ENCODE peak calls at places on chromosomes 13 and 19, in six cellular contexts. One of them, this sample, is unnamed.

GRCh38 chr13:110442946-110443632 is 118.4 kb downstream of the RAB20 start:
- DNase-seq in MM.1S: no peak
- DNase-seq in testis: no peak
- DNase-seq in A673: peak
- DNase-seq in IMR-90: peak
- DNase-seq in astrocyte of the spinal cord: peak
- DNase-seq in this sample: no peak

GRCh38 chr19:14112809-14113385 is 4.7 kb downstream of the PRKACA start:
- DNase-seq in MM.1S: no peak
- DNase-seq in testis: peak
- DNase-seq in A673: no peak
- DNase-seq in IMR-90: no peak
- DNase-seq in astrocyte of the spinal cord: no peak
- DNase-seq in this sample: no peak

GRCh38 chr19:43463381-43464088 is 1.9 kb downstream of the LYPD3 start:
- DNase-seq in MM.1S: peak
- DNase-seq in testis: peak
- DNase-seq in A673: peak
- DNase-seq in IMR-90: peak
- DNase-seq in astrocyte of the spinal cord: peak
- DNase-seq in this sample: peak

GRCh38 chr19:39878398-39878797 is 32.2 kb upstream of the FBL start:
- DNase-seq in MM.1S: no peak
- DNase-seq in testis: no peak
- DNase-seq in A673: no peak
- DNase-seq in IMR-90: no peak
- DNase-seq in astrocyte of the spinal cord: no peak
- DNase-seq in this sample: no peak

GRCh38 chr19:41711376-41712261 is 3.2 kb downstream of the CEACAM5 start:
- DNase-seq in MM.1S: no peak
- DNase-seq in testis: no peak
- DNase-seq in A673: no peak
- DNase-seq in IMR-90: no peak
- DNase-seq in astrocyte of the spinal cord: no peak
- DNase-seq in this sample: no peak

GRCh38 chr13:51066091-51066831 is 44.8 kb downstream of the C13orf42 start:
- DNase-seq in MM.1S: no peak
- DNase-seq in testis: no peak
- DNase-seq in A673: no peak
- DNase-seq in IMR-90: peak
- DNase-seq in astrocyte of the spinal cord: peak
- DNase-seq in this sample: peak

GRCh38 chr19:49389406-49389805 is 1.4 kb downstream of the KASH5 start:
- DNase-seq in MM.1S: no peak
- DNase-seq in testis: no peak
- DNase-seq in A673: no peak
- DNase-seq in IMR-90: no peak
- DNase-seq in astrocyte of the spinal cord: no peak
- DNase-seq in this sample: no peak

GRCh38 chr13:86900906-86901305 is 770.3 kb upstream of the SLITRK5 start:
- DNase-seq in MM.1S: no peak
- DNase-seq in testis: no peak
- DNase-seq in A673: no peak
- DNase-seq in IMR-90: no peak
- DNase-seq in astrocyte of the spinal cord: no peak
- DNase-seq in this sample: no peak

GRCh38 chr19:13872695-13873389 is 4.1 kb upstream of the NANOS3 start:
- DNase-seq in MM.1S: no peak
- DNase-seq in testis: no peak
- DNase-seq in A673: peak
- DNase-seq in IMR-90: no peak
- DNase-seq in astrocyte of the spinal cord: no peak
- DNase-seq in this sample: no peak

GRCh38 chr19:40217027-40217810 is 965 bp downstream of the TTC9B start:
- DNase-seq in MM.1S: no peak
- DNase-seq in testis: peak
- DNase-seq in A673: peak
- DNase-seq in IMR-90: no peak
- DNase-seq in astrocyte of the spinal cord: no peak
- DNase-seq in this sample: no peak

GRCh38 chr13:39773833-39774232 is 118.4 kb downstream of the COG6 start:
- DNase-seq in MM.1S: no peak
- DNase-seq in testis: no peak
- DNase-seq in A673: no peak
- DNase-seq in IMR-90: peak
- DNase-seq in astrocyte of the spinal cord: peak
- DNase-seq in this sample: no peak

GRCh38 chr19:2986951-2987491 is 9.7 kb downstream of the TLE6 start:
- DNase-seq in MM.1S: no peak
- DNase-seq in testis: no peak
- DNase-seq in A673: no peak
- DNase-seq in IMR-90: no peak
- DNase-seq in astrocyte of the spinal cord: no peak
- DNase-seq in this sample: no peak

GRCh38 chr19:39498262-39499081 is at the start of gene DLL3:
- DNase-seq in MM.1S: no peak
- DNase-seq in testis: no peak
- DNase-seq in A673: peak
- DNase-seq in IMR-90: peak
- DNase-seq in astrocyte of the spinal cord: no peak
- DNase-seq in this sample: no peak

GRCh38 chr19:10364644-10365043 is 15.7 kb downstream of the TYK2 start:
- DNase-seq in MM.1S: no peak
- DNase-seq in testis: no peak
- DNase-seq in A673: no peak
- DNase-seq in IMR-90: no peak
- DNase-seq in astrocyte of the spinal cord: no peak
- DNase-seq in this sample: no peak

GRCh38 chr13:113654591-113655357 is 3.2 kb downstream of the ATP4B start:
- DNase-seq in MM.1S: no peak
- DNase-seq in testis: no peak
- DNase-seq in A673: no peak
- DNase-seq in IMR-90: no peak
- DNase-seq in astrocyte of the spinal cord: no peak
- DNase-seq in this sample: no peak

GRCh38 chr13:45833242-45833641 is 18.3 kb downstream of the SIAH3 start:
- DNase-seq in MM.1S: no peak
- DNase-seq in testis: no peak
- DNase-seq in A673: no peak
- DNase-seq in IMR-90: no peak
- DNase-seq in astrocyte of the spinal cord: no peak
- DNase-seq in this sample: no peak

GRCh38 chr19:41355035-41355434 is 1.3 kb upstream of the TGFB1 start:
- DNase-seq in MM.1S: no peak
- DNase-seq in testis: no peak
- DNase-seq in A673: no peak
- DNase-seq in IMR-90: no peak
- DNase-seq in astrocyte of the spinal cord: no peak
- DNase-seq in this sample: no peak

GRCh38 chr13:61913183-61913582 is 497.5 kb upstream of the PCDH20 start:
- DNase-seq in MM.1S: no peak
- DNase-seq in testis: no peak
- DNase-seq in A673: no peak
- DNase-seq in IMR-90: no peak
- DNase-seq in astrocyte of the spinal cord: no peak
- DNase-seq in this sample: no peak

GRCh38 chr19:31171936-31172335 is 177.3 kb downstream of the TSHZ3 start:
- DNase-seq in MM.1S: no peak
- DNase-seq in testis: no peak
- DNase-seq in A673: no peak
- DNase-seq in IMR-90: no peak
- DNase-seq in astrocyte of the spinal cord: no peak
- DNase-seq in this sample: no peak

GRCh38 chr13:111037838-111038397 is 77.2 kb upstream of the ARHGEF7 start:
- DNase-seq in MM.1S: no peak
- DNase-seq in testis: no peak
- DNase-seq in A673: no peak
- DNase-seq in IMR-90: no peak
- DNase-seq in astrocyte of the spinal cord: no peak
- DNase-seq in this sample: no peak

GRCh38 chr13:27461940-27462584 is 11.7 kb upstream of the MTIF3 start:
- DNase-seq in MM.1S: no peak
- DNase-seq in testis: no peak
- DNase-seq in A673: no peak
- DNase-seq in IMR-90: no peak
- DNase-seq in astrocyte of the spinal cord: no peak
- DNase-seq in this sample: no peak

GRCh38 chr19:43674630-43674982 is 4.6 kb upstream of the PLAUR start:
- DNase-seq in MM.1S: no peak
- DNase-seq in testis: no peak
- DNase-seq in A673: no peak
- DNase-seq in IMR-90: peak
- DNase-seq in astrocyte of the spinal cord: no peak
- DNase-seq in this sample: no peak

GRCh38 chr13:109698779-109699178 is 87.6 kb downstream of the IRS2 start:
- DNase-seq in MM.1S: no peak
- DNase-seq in testis: no peak
- DNase-seq in A673: no peak
- DNase-seq in IMR-90: peak
- DNase-seq in astrocyte of the spinal cord: peak
- DNase-seq in this sample: peak

GRCh38 chr13:98503175-98504028 is 73.5 kb downstream of the STK24 start:
- DNase-seq in MM.1S: no peak
- DNase-seq in testis: peak
- DNase-seq in A673: no peak
- DNase-seq in IMR-90: peak
- DNase-seq in astrocyte of the spinal cord: no peak
- DNase-seq in this sample: no peak

DNA sequence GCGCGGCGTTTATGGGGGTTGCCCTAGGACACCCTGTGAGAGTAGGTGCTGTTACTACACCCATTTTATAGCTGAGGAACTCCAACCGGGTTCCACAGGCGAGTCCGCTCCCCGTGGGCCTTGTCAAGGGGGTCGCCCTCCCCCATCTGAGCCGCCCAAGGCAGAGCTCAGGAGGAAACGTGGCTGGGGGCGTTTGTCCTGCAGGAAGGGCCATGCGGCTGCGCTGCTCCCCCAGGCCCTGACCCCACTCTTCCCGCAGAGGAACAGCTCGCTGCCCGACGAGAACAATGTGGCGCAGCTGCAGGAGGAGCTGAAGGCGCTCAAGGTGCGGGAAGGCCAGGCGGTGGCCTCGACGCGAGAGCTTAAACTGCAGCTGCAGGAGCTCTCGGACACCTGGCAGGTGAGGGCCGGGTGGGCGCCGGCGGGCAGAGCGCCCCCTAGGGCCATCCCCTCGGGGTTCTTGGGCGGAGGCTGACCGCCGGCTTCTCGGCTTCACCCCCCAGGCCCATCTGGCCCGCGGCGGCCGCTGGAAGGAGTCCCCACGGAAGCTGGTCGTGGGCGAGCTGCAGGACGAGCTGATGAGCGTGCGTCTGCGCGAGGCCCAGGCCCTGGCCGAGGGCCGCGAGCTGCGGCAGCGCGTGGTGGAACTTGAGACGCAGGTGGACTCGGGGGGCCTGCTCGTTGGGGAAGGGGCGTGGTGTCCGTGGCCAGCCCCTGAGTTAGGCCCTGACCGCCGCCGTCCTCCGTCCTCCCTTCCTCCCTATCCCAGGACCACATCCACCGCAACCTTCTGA is 12.4 kb downstream of the PRR36 start:
- DNase-seq in MM.1S: no peak
- DNase-seq in testis: no peak
- DNase-seq in A673: no peak
- DNase-seq in IMR-90: no peak
- DNase-seq in astrocyte of the spinal cord: no peak
- DNase-seq in this sample: no peak
- TF ChIP-seq CTCF in MM.1S: no peak
- TF ChIP-seq CTCF in testis: no peak
- TF ChIP-seq CTCF in A673: no peak
- TF ChIP-seq CTCF in IMR-90: no peak
- TF ChIP-seq CTCF in astrocyte of the spinal cord: peak
- TF ChIP-seq CTCF in this sample: peak

DNA sequence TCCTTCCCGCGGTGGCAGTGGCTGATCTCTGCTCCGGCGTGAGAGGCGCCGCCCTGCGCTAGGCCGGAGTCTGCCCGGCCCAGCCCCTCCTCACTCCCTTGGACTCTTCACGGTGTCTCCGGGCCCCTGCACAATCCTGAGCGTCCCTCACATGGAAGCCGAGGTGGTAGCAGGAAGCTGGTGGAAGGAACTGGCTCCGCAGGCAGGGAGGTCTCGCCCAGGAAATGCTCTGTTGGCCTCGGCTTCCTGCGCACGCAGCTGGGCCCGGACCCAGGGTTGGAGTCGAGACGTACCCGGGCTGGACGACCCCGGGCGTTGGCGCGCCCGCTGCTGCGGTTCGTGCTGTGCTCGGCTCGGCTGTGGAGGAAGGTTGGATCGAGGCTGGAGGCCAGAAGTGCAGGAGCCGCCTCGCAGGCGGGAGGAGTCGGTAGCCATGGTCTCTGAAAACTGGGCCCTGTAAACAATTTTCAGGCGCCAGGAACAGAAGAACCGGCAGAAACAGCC is 46.3 kb downstream of the ZNF724 start:
- DNase-seq in MM.1S: no peak
- DNase-seq in testis: peak
- DNase-seq in A673: no peak
- DNase-seq in IMR-90: no peak
- DNase-seq in astrocyte of the spinal cord: no peak
- DNase-seq in this sample: no peak
- H3K4me3 ChIP-seq in MM.1S: no peak
- H3K4me3 ChIP-seq in testis: peak
- H3K4me3 ChIP-seq in A673: no peak
- H3K4me3 ChIP-seq in IMR-90: no peak
- H3K4me3 ChIP-seq in astrocyte of the spinal cord: no peak
- H3K4me3 ChIP-seq in this sample: no peak

GRCh38 chr13:76886292-76887061 is at the start of gene KCTD12:
- DNase-seq in MM.1S: peak
- DNase-seq in testis: peak
- DNase-seq in A673: peak
- DNase-seq in IMR-90: peak
- DNase-seq in astrocyte of the spinal cord: peak
- DNase-seq in this sample: peak
- TF ChIP-seq CTCF in MM.1S: no peak
- TF ChIP-seq CTCF in testis: peak
- TF ChIP-seq CTCF in A673: peak
- TF ChIP-seq CTCF in IMR-90: peak
- TF ChIP-seq CTCF in astrocyte of the spinal cord: peak
- TF ChIP-seq CTCF in this sample: peak

GRCh38 chr19:46000497-46001246 is 5.4 kb downstream of the CCDC61 start:
- DNase-seq in MM.1S: no peak
- DNase-seq in testis: peak
- DNase-seq in A673: peak
- DNase-seq in IMR-90: no peak
- DNase-seq in astrocyte of the spinal cord: no peak
- DNase-seq in this sample: no peak

GRCh38 chr19:45996933-45997332 is 1.7 kb downstream of the CCDC61 start:
- DNase-seq in MM.1S: no peak
- DNase-seq in testis: no peak
- DNase-seq in A673: no peak
- DNase-seq in IMR-90: no peak
- DNase-seq in astrocyte of the spinal cord: no peak
- DNase-seq in this sample: no peak

GRCh38 chr19:45998834-45999233 is 3.6 kb downstream of the CCDC61 start:
- DNase-seq in MM.1S: no peak
- DNase-seq in testis: no peak
- DNase-seq in A673: no peak
- DNase-seq in IMR-90: no peak
- DNase-seq in astrocyte of the spinal cord: no peak
- DNase-seq in this sample: no peak

GRCh38 chr19:46002678-46003275 is 7.5 kb downstream of the CCDC61 start:
- DNase-seq in MM.1S: no peak
- DNase-seq in testis: no peak
- DNase-seq in A673: no peak
- DNase-seq in IMR-90: no peak
- DNase-seq in astrocyte of the spinal cord: no peak
- DNase-seq in this sample: no peak

GRCh38 chr19:45999653-46000121 is 4.4 kb downstream of the CCDC61 start:
- DNase-seq in MM.1S: no peak
- DNase-seq in testis: peak
- DNase-seq in A673: no peak
- DNase-seq in IMR-90: peak
- DNase-seq in astrocyte of the spinal cord: no peak
- DNase-seq in this sample: no peak
- H3K4me3 ChIP-seq in MM.1S: no peak
- H3K4me3 ChIP-seq in testis: no peak
- H3K4me3 ChIP-seq in A673: no peak
- H3K4me3 ChIP-seq in IMR-90: no peak
- H3K4me3 ChIP-seq in astrocyte of the spinal cord: peak
- H3K4me3 ChIP-seq in this sample: no peak